ENCODE peak calls at places on chromosome 17, in seven cellular contexts. One of them, this sample, is unnamed.

GRCh38 chr17:77734371-77735050 is 224.0 kb upstream of the TNRC6C start:
- DNase-seq in cardiac fibroblast: peak; percentile 34
- DNase-seq in GM13977: no peak
- DNase-seq in AG04450: no peak
- DNase-seq in IMR-90: peak; percentile 16
- DNase-seq in adrenal gland: peak; percentile 70
- DNase-seq in thyroid gland: peak; percentile 89
- DNase-seq in this sample: no peak

GRCh38 chr17:4617590-4618356 is 23.7 kb downstream of the ALOX15 start:
- DNase-seq in cardiac fibroblast: no peak
- DNase-seq in GM13977: no peak
- DNase-seq in AG04450: no peak
- DNase-seq in IMR-90: no peak
- DNase-seq in adrenal gland: no peak
- DNase-seq in thyroid gland: no peak
- DNase-seq in this sample: no peak

GRCh38 chr17:2064980-2065785 is 10.3 kb downstream of the HIC1 start:
- DNase-seq in cardiac fibroblast: peak; percentile 90
- DNase-seq in GM13977: peak; percentile 76
- DNase-seq in AG04450: no peak
- DNase-seq in IMR-90: peak; percentile 68
- DNase-seq in adrenal gland: no peak
- DNase-seq in thyroid gland: no peak
- DNase-seq in this sample: no peak

GRCh38 chr17:78125138-78125913 is 3.2 kb downstream of the TMC6 start:
- DNase-seq in cardiac fibroblast: no peak
- DNase-seq in GM13977: no peak
- DNase-seq in AG04450: no peak
- DNase-seq in IMR-90: no peak
- DNase-seq in adrenal gland: no peak
- DNase-seq in thyroid gland: no peak
- DNase-seq in this sample: no peak

GRCh38 chr17:48541036-48541573 is 3.8 kb downstream of the HOXB2 start:
- DNase-seq in cardiac fibroblast: peak; percentile 48
- DNase-seq in GM13977: no peak
- DNase-seq in AG04450: no peak
- DNase-seq in IMR-90: peak; percentile 32
- DNase-seq in adrenal gland: no peak
- DNase-seq in thyroid gland: no peak
- DNase-seq in this sample: no peak

GRCh38 chr17:44878627-44879221 is 20.5 kb downstream of the EFTUD2 start:
- DNase-seq in cardiac fibroblast: peak; percentile 55
- DNase-seq in GM13977: peak; percentile 43
- DNase-seq in AG04450: no peak
- DNase-seq in IMR-90: peak; percentile 38
- DNase-seq in adrenal gland: peak; percentile 26
- DNase-seq in thyroid gland: peak; percentile 38
- DNase-seq in this sample: no peak

GRCh38 chr17:77666480-77666879 is 292.0 kb upstream of the TNRC6C start:
- DNase-seq in cardiac fibroblast: no peak
- DNase-seq in GM13977: no peak
- DNase-seq in AG04450: no peak
- DNase-seq in IMR-90: no peak
- DNase-seq in adrenal gland: no peak
- DNase-seq in thyroid gland: no peak
- DNase-seq in this sample: peak; percentile 11

GRCh38 chr17:40032322-40033320 is 17.4 kb downstream of the CSF3 start:
- DNase-seq in cardiac fibroblast: no peak
- DNase-seq in GM13977: no peak
- DNase-seq in AG04450: no peak
- DNase-seq in IMR-90: no peak
- DNase-seq in adrenal gland: no peak
- DNase-seq in thyroid gland: peak; percentile 90
- DNase-seq in this sample: no peak

GRCh38 chr17:38701504-38702165 is 3.4 kb upstream of the MLLT6 start:
- DNase-seq in cardiac fibroblast: peak; percentile 55
- DNase-seq in GM13977: peak; percentile 79
- DNase-seq in AG04450: no peak
- DNase-seq in IMR-90: peak; percentile 71
- DNase-seq in adrenal gland: no peak
- DNase-seq in thyroid gland: peak; percentile 43
- DNase-seq in this sample: no peak

GRCh38 chr17:44992242-44992939 is 24.3 kb upstream of the C1QL1 start:
- DNase-seq in cardiac fibroblast: no peak
- DNase-seq in GM13977: no peak
- DNase-seq in AG04450: no peak
- DNase-seq in IMR-90: no peak
- DNase-seq in adrenal gland: no peak
- DNase-seq in thyroid gland: no peak
- DNase-seq in this sample: no peak

GRCh38 chr17:40520991-40521453 is 19.6 kb upstream of the TNS4 start:
- DNase-seq in cardiac fibroblast: no peak
- DNase-seq in GM13977: no peak
- DNase-seq in AG04450: no peak
- DNase-seq in IMR-90: no peak
- DNase-seq in adrenal gland: no peak
- DNase-seq in thyroid gland: no peak
- DNase-seq in this sample: peak; percentile 74

GRCh38 chr17:44216674-44217073 is 2.8 kb downstream of the UBTF start:
- DNase-seq in cardiac fibroblast: no peak
- DNase-seq in GM13977: no peak
- DNase-seq in AG04450: no peak
- DNase-seq in IMR-90: no peak
- DNase-seq in adrenal gland: no peak
- DNase-seq in thyroid gland: no peak
- DNase-seq in this sample: no peak

GRCh38 chr17:2468270-2468669 is 43.4 kb downstream of the METTL16 start:
- DNase-seq in cardiac fibroblast: peak; percentile 81
- DNase-seq in GM13977: no peak
- DNase-seq in AG04450: peak; percentile 87
- DNase-seq in IMR-90: peak; percentile 99
- DNase-seq in adrenal gland: no peak
- DNase-seq in thyroid gland: no peak
- DNase-seq in this sample: no peak

GRCh38 chr17:68910256-68910705 is 44.9 kb downstream of the ABCA8 start:
- DNase-seq in cardiac fibroblast: peak; percentile 20
- DNase-seq in GM13977: no peak
- DNase-seq in AG04450: no peak
- DNase-seq in IMR-90: peak; percentile 4
- DNase-seq in adrenal gland: no peak
- DNase-seq in thyroid gland: peak; percentile 2
- DNase-seq in this sample: no peak
- TF ChIP-seq CTCF in cardiac fibroblast: no peak
- TF ChIP-seq CTCF in GM13977: no peak
- TF ChIP-seq CTCF in AG04450: no peak
- TF ChIP-seq CTCF in IMR-90: no peak
- TF ChIP-seq CTCF in adrenal gland: no peak
- TF ChIP-seq CTCF in thyroid gland: no peak
- TF ChIP-seq CTCF in this sample: peak; percentile 23

DNA sequence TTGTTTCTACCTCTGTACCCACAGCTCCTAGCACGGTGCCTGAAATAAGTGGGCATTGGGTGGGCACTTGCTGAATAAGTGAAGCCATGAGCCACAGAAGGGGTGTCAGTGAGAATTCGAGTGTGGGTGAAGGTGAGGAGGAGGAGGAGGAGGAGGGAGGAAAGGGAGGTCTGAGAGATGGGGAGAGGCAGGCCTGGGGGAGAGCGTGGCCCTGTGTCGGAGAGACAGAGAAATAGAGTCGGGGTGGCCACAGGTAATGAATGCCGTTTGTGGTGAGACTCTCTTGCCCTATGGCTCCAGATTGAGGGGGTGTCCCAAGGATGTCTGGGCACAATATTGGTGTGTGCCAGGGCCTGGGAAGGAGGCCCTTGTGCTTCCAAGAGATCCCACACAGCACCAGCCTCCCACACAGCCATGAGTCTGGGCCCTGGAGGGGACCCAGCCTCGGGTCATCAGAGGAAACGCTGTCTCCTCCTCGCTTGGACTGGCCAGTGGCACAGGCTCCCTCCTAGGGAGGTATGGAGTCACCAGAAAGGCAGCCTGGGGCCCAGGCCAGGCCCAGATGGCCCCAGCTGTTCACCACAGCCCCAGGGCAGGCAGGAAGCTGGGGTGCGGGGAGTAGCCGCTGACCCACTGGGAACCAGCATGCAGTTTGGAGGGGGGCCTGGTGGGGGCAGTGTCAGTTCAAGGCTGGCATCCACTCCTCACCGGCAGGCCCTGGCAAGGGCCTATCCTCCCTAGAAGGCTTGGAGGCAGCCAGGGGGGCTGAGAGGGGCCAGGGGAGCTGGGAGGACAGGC is 49.0 kb downstream of the SDK2 start:
- DNase-seq in cardiac fibroblast: no peak
- DNase-seq in GM13977: peak; percentile 67
- DNase-seq in AG04450: no peak
- DNase-seq in IMR-90: no peak
- DNase-seq in adrenal gland: no peak
- DNase-seq in thyroid gland: peak; percentile 48
- DNase-seq in this sample: no peak
- TF ChIP-seq CTCF in cardiac fibroblast: no peak
- TF ChIP-seq CTCF in GM13977: peak; percentile 36
- TF ChIP-seq CTCF in AG04450: peak; percentile 24
- TF ChIP-seq CTCF in IMR-90: no peak
- TF ChIP-seq CTCF in adrenal gland: no peak
- TF ChIP-seq CTCF in thyroid gland: peak; percentile 51
- TF ChIP-seq CTCF in this sample: peak; percentile 78

GRCh38 chr17:11298401-11298800 is 57.4 kb downstream of the SHISA6 start:
- DNase-seq in cardiac fibroblast: no peak
- DNase-seq in GM13977: no peak
- DNase-seq in AG04450: no peak
- DNase-seq in IMR-90: no peak
- DNase-seq in adrenal gland: no peak
- DNase-seq in thyroid gland: no peak
- DNase-seq in this sample: no peak

GRCh38 chr17:11294826-11295225 is 53.8 kb downstream of the SHISA6 start:
- DNase-seq in cardiac fibroblast: no peak
- DNase-seq in GM13977: no peak
- DNase-seq in AG04450: no peak
- DNase-seq in IMR-90: no peak
- DNase-seq in adrenal gland: no peak
- DNase-seq in thyroid gland: no peak
- DNase-seq in this sample: no peak

GRCh38 chr17:11293480-11293879 is 52.5 kb downstream of the SHISA6 start:
- DNase-seq in cardiac fibroblast: no peak
- DNase-seq in GM13977: no peak
- DNase-seq in AG04450: no peak
- DNase-seq in IMR-90: no peak
- DNase-seq in adrenal gland: no peak
- DNase-seq in thyroid gland: no peak
- DNase-seq in this sample: no peak

GRCh38 chr17:11300201-11300600 is 59.2 kb downstream of the SHISA6 start:
- DNase-seq in cardiac fibroblast: no peak
- DNase-seq in GM13977: no peak
- DNase-seq in AG04450: no peak
- DNase-seq in IMR-90: no peak
- DNase-seq in adrenal gland: no peak
- DNase-seq in thyroid gland: no peak
- DNase-seq in this sample: no peak

GRCh38 chr17:11296994-11297393 is 56.0 kb downstream of the SHISA6 start:
- DNase-seq in cardiac fibroblast: no peak
- DNase-seq in GM13977: no peak
- DNase-seq in AG04450: no peak
- DNase-seq in IMR-90: no peak
- DNase-seq in adrenal gland: no peak
- DNase-seq in thyroid gland: no peak
- DNase-seq in this sample: no peak
- TF ChIP-seq CTCF in cardiac fibroblast: no peak
- TF ChIP-seq CTCF in GM13977: no peak
- TF ChIP-seq CTCF in AG04450: no peak
- TF ChIP-seq CTCF in IMR-90: no peak
- TF ChIP-seq CTCF in adrenal gland: peak; percentile 19
- TF ChIP-seq CTCF in thyroid gland: peak; percentile 47
- TF ChIP-seq CTCF in this sample: peak; percentile 73

GRCh38 chr17:50056217-50056960 is 479 bp downstream of the ITGA3 start:
- DNase-seq in cardiac fibroblast: peak; percentile 68
- DNase-seq in GM13977: peak; percentile 78
- DNase-seq in AG04450: no peak
- DNase-seq in IMR-90: peak; percentile 69
- DNase-seq in adrenal gland: peak; percentile 64
- DNase-seq in thyroid gland: peak; percentile 84
- DNase-seq in this sample: peak; percentile 96
- TF ChIP-seq CTCF in cardiac fibroblast: peak; percentile 61
- TF ChIP-seq CTCF in GM13977: peak; percentile 66
- TF ChIP-seq CTCF in AG04450: peak; percentile 50
- TF ChIP-seq CTCF in IMR-90: peak; percentile 54
- TF ChIP-seq CTCF in adrenal gland: no peak
- TF ChIP-seq CTCF in thyroid gland: peak; percentile 44
- TF ChIP-seq CTCF in this sample: peak; percentile 77